ENCODE peak calls at places on chromosome 17, in four cellular contexts. Q is anterior cingulate cortex; A is omental fat pad; B is activated naive CD8-positive, alpha-beta T cell treated with anti-CD3 and anti-CD28 coated beads for 36 hours. X is an unnamed sample.

GRCh38 chr17:16122697-16123434 is 92.5 kb downstream of the NCOR1 start:
- DNase-seq in B (no peak), A (no peak), Q (no peak), X (no peak)

GRCh38 chr17:53626286-53626685 is 196.4 kb upstream of the KIF2B start:
- DNase-seq in A (no peak), B (no peak), Q (no peak), X (no peak)

GRCh38 chr17:3857261-3858105 is 11.4 kb upstream of the NCBP3 start:
- DNase-seq in A (no peak), B (no peak), Q (no peak), X (no peak)

GRCh38 chr17:49901460-49902331 is 53.8 kb upstream of the TAC4 start:
- DNase-seq in A (no peak), Q (no peak), B (no peak), X (no peak)

GRCh38 chr17:28470266-28471126 is 2.9 kb upstream of the SLC13A2 start:
- DNase-seq in A (no peak), B (no peak), Q (no peak), X (no peak)

GRCh38 chr17:19533718-19534561 is at the start of gene SLC47A1:
- DNase-seq in Q (no peak), A (no peak), B (peak), X (no peak)

GRCh38 chr17:57762375-57762916 is 17.3 kb upstream of the CCDC182 start:
- DNase-seq in B (no peak), A (no peak), Q (no peak), X (no peak)

GRCh38 chr17:7413346-7413985 is 5.8 kb downstream of the NLGN2 start:
- DNase-seq in A (no peak), B (no peak), Q (no peak), X (no peak)

GRCh38 chr17:43572368-43572980 is 26.3 kb upstream of the ETV4 start:
- DNase-seq in A (no peak), B (no peak), Q (no peak), X (no peak)

GRCh38 chr17:882827-883585 is 96.6 kb downstream of the NXN start:
- DNase-seq in Q (no peak), B (no peak), A (no peak), X (no peak)

GRCh38 chr17:30929081-30929633 is 7.4 kb downstream of the ADAP2 start:
- DNase-seq in B (no peak), Q (no peak), A (no peak), X (no peak)

X was measured in cortex of kidney.